ENCODE peak calls at places on chromosomes 6 and 20, in five cellular contexts. D is BJ, O is astrocyte of the cerebellum, M is astrocyte of the spinal cord, G is A549. Z is an unnamed sample.
A peak's percentile ranks its signal among the peaks of the same experiment; 100 is the strongest.

GRCh38 chr20:63976980-63977391 is 2.5 kb downstream of the SAMD10 start:
- DNase-seq in M (no peak), O (no peak), G (no peak), D (no peak), Z (no peak)

GRCh38 chr6:106975699-106976032 is 1.1 kb upstream of the CD24 start:
- DNase-seq in M (peak; percentile 19), G (no peak), O (no peak), D (no peak), Z (no peak)

GRCh38 chr6:167493961-167494697 is 169.2 kb downstream of the TTLL2 start:
- DNase-seq in G (no peak), M (no peak), D (no peak), O (no peak), Z (no peak)

GRCh38 chr20:6434131-6434530 is 311.3 kb upstream of the FERMT1 start:
- DNase-seq in G (no peak), D (no peak), O (no peak), M (no peak), Z (no peak)

GRCh38 chr20:51995038-51995437 is 192.7 kb upstream of the SALL4 start:
- DNase-seq in D (peak; percentile 35), G (no peak), M (peak; percentile 9), O (no peak), Z (peak; percentile 51)

GRCh38 chr20:25470045-25470444 is 62.6 kb downstream of the GINS1 start:
- DNase-seq in O (peak; percentile 12), M (peak; percentile 35), G (peak; percentile 60), D (no peak), Z (no peak)

GRCh38 chr20:44089987-44090674 is 96.9 kb downstream of the JPH2 start:
- DNase-seq in O (no peak), D (no peak), G (peak; percentile 71), M (peak; percentile 54), Z (peak; percentile 20)

GRCh38 chr20:51494241-51495110 is 48.0 kb downstream of the NFATC2 start:
- DNase-seq in O (no peak), M (no peak), G (no peak), D (no peak), Z (no peak)

GRCh38 chr20:63312268-63312667 is 19.3 kb downstream of the COL20A1 start:
- DNase-seq in M (no peak), O (no peak), G (no peak), D (no peak), Z (no peak)

GRCh38 chr20:57118964-57119363 is 147.5 kb downstream of the BMP7 start:
- DNase-seq in O (no peak), M (no peak), D (no peak), G (no peak), Z (no peak)

GRCh38 chr6:70669133-70669532 is 1.4 kb downstream of the SMAP1 start:
- DNase-seq in G (no peak), O (no peak), D (no peak), M (peak; percentile 7), Z (no peak)

GRCh38 chr6:43142101-43142500 is 29.0 kb upstream of the SRF start:
- DNase-seq in O (no peak), D (no peak), M (no peak), G (no peak), Z (no peak)

GRCh38 chr6:85360794-85361642 is 88.9 kb upstream of the NT5E start:
- DNase-seq in D (peak; percentile 93), G (peak; percentile 88), M (peak; percentile 94), O (peak; percentile 67), Z (peak; percentile 85)

GRCh38 chr6:39441986-39442385 is 119.5 kb upstream of the KCNK16 start:
- DNase-seq in O (no peak), G (no peak), D (no peak), M (no peak), Z (no peak)

GRCh38 chr6:42091718-42092023 is 41.3 kb downstream of the TAF8 start:
- DNase-seq in M (no peak), O (no peak), D (no peak), G (no peak), Z (no peak)

GRCh38 chr6:85111481-85112001 is 338.3 kb upstream of the NT5E start:
- DNase-seq in G (no peak), D (no peak), O (peak; percentile 19), M (peak; percentile 89), Z (no peak)

GRCh38 chr6:55528624-55529023 is 50.4 kb downstream of the HMGCLL1 start:
- DNase-seq in O (no peak), M (peak; percentile 33), D (no peak), G (peak; percentile 67), Z (no peak)

GRCh38 chr6:97774973-97775372 is 492.0 kb upstream of the MMS22L start:
- DNase-seq in G (no peak), M (no peak), D (no peak), O (no peak), Z (no peak)

GRCh38 chr20:9400371-9401025 is 113.9 kb upstream of the LAMP5 start:
- DNase-seq in M (peak; percentile 30), D (peak; percentile 3), G (no peak), O (no peak), Z (no peak)

GRCh38 chr6:158911746-158912158 is 88.2 kb downstream of the RSPH3 start:
- DNase-seq in G (no peak), O (no peak), M (no peak), D (no peak), Z (no peak)

GRCh38 chr6:99019341-99019740 is 71.6 kb upstream of the FBXL4 start:
- DNase-seq in M (peak; percentile 21), O (no peak), D (no peak), G (no peak), Z (no peak)

GRCh38 chr6:26536571-26537159 is 1.5 kb upstream of the HMGN4 start:
- DNase-seq in O (peak; percentile 55), M (peak; percentile 85), D (no peak), G (peak; percentile 50), Z (no peak)

GRCh38 chr20:34058831-34059230 is 53.2 kb downstream of the EIF2S2 start:
- DNase-seq in O (no peak), G (no peak), M (peak; percentile 23), D (no peak), Z (no peak)

GRCh38 chr6:106591111-106591825 is 38.0 kb downstream of the RTN4IP1 start:
- DNase-seq in M (peak; percentile 84), O (peak; percentile 70), G (peak; percentile 16), D (peak; percentile 63), Z (peak; percentile 46)

GRCh38 chr6:142853244-142854180 is 91.5 kb downstream of the HIVEP2 start:
- DNase-seq in M (no peak), D (no peak), G (no peak), O (no peak), Z (no peak)

GRCh38 chr6:119865466-119866350 is 516.1 kb upstream of the MAN1A1 start:
- DNase-seq in O (no peak), M (no peak), G (no peak), D (peak; percentile 1), Z (no peak)

GRCh38 chr20:49775229-49775693 is 37.4 kb upstream of the SLC9A8 start:
- DNase-seq in O (no peak), M (peak; percentile 82), G (peak; percentile 90), D (peak; percentile 24), Z (no peak)

GRCh38 chr20:32990426-32990825 is 13.8 kb downstream of the SUN5 start:
- DNase-seq in M (no peak), O (no peak), D (no peak), G (no peak), Z (no peak)

GRCh38 chr20:4068708-4069107 is 53.4 kb upstream of the RNF24 start:
- DNase-seq in D (no peak), O (no peak), G (no peak), M (no peak), Z (no peak)

GRCh38 chr6:122947355-122947754 is 48.7 kb upstream of the CLVS2 start:
- DNase-seq in O (peak; percentile 5), G (peak; percentile 1), M (peak; percentile 26), D (no peak), Z (no peak)

GRCh38 chr20:38043512-38044300 is 10.2 kb downstream of the RPRD1B start:
- DNase-seq in D (no peak), G (peak; percentile 73), O (peak; percentile 32), M (peak; percentile 78), Z (peak; percentile 25)

GRCh38 chr6:16108996-16109658 is 19.8 kb upstream of the MYLIP start:
- DNase-seq in G (no peak), M (no peak), O (no peak), D (no peak), Z (no peak)

GRCh38 chr6:41464481-41464880 is 81.7 kb upstream of the FOXP4 start:
- DNase-seq in G (no peak), D (no peak), O (no peak), M (no peak), Z (no peak)

GRCh38 chr6:1316482-1317220 is 4.8 kb downstream of the FOXQ1 start:
- DNase-seq in G (no peak), D (no peak), O (no peak), M (no peak), Z (no peak)
- TF ChIP-seq CTCF in G (no peak), D (peak; percentile 33), O (peak; percentile 21), M (no peak), Z (peak; percentile 5)

GRCh38 chr6:139114741-139115140 is 20.1 kb upstream of the HECA start:
- DNase-seq in D (no peak), O (no peak), M (no peak), G (no peak), Z (no peak)
- TF ChIP-seq CTCF in D (no peak), O (no peak), M (no peak), G (no peak), Z (no peak)

GRCh38 chr20:40945754-40946451 is 82.7 kb upstream of the TOP1 start:
- DNase-seq in M (peak; percentile 63), G (peak; percentile 59), O (peak; percentile 60), D (no peak), Z (peak; percentile 44)
- TF ChIP-seq CTCF in M (peak; percentile 89), G (peak; percentile 42), O (peak; percentile 93), D (peak; percentile 78), Z (peak; percentile 91)

GRCh38 chr6:157333956-157334355 is 10.6 kb upstream of the TMEM242 start:
- DNase-seq in G (no peak), M (no peak), O (no peak), D (no peak), Z (no peak)

GRCh38 chr6:157335829-157336228 is 12.5 kb upstream of the TMEM242 start:
- DNase-seq in M (no peak), O (no peak), D (no peak), G (peak; percentile 23), Z (no peak)

GRCh38 chr6:157337766-157338165 is 14.4 kb upstream of the TMEM242 start:
- DNase-seq in G (no peak), O (no peak), M (no peak), D (no peak), Z (no peak)

GRCh38 chr6:157343732-157344131 is 20.4 kb upstream of the TMEM242 start:
- DNase-seq in G (no peak), O (no peak), D (no peak), M (no peak), Z (no peak)

DNA sequence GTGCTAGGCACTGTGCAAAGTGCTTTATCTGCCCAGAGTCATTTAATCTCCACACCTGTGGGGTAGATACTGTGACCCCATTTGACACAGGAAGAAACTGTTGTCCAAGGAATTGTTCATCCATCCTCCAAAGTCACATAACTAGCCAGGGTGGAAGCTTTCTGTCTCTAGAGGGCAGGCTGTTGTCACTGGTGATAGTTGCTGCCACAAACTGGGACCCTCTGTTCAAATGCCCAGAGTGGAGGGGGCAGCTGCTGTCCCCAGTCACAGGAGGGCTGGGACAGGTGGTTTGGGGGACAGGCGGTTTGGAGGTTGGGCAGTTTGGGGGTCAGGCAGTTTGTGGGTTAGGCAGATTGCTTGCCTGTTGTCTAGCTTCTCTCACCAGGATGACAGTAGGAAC is 16.1 kb upstream of the TMEM242 start:
- DNase-seq in D (no peak), O (no peak), G (no peak), M (no peak), Z (no peak)
- TF ChIP-seq CTCF in D (no peak), O (peak; percentile 5), G (no peak), M (peak; percentile 6), Z (no peak)

Z was measured in AG09319.